ENCODE peak calls at places on chromosome 6, in eight cellular contexts. K is GM12878, J is neuronal stem cell, S is GM23248, Y is IMR-90, X is HCT116, U is mammary epithelial cell, G is fibroblast of lung. F is an unnamed sample.

GRCh38 chr6:74551896-74552295 is 654.0 kb downstream of the COL12A1 start:
- DNase-seq in U (no peak), G (peak), Y (peak), X (no peak), S (peak), J (no peak), K (no peak), F (no peak)

GRCh38 chr6:106972500-106972899 is 2.0 kb downstream of the CD24 start:
- DNase-seq in X (no peak), J (peak), Y (no peak), S (no peak), U (peak), K (no peak), G (no peak), F (no peak)

GRCh38 chr6:136088693-136089092 is 161.4 kb downstream of the MTFR2 start:
- DNase-seq in G (no peak), J (no peak), S (no peak), K (no peak), U (no peak), X (no peak), Y (no peak), F (no peak)

GRCh38 chr6:36956111-36956820 is 1.7 kb downstream of the PI16 start:
- DNase-seq in U (peak), S (peak), X (no peak), Y (no peak), J (no peak), G (no peak), K (no peak), F (peak)

GRCh38 chr6:26122005-26122388 is 34.8 kb downstream of the HFE start:
- DNase-seq in G (no peak), U (no peak), S (no peak), J (no peak), Y (no peak), K (no peak), X (no peak), F (no peak)

GRCh38 chr6:125511809-125512341 is 210.1 kb upstream of the HDDC2 start:
- DNase-seq in X (no peak), Y (no peak), G (peak), K (no peak), S (peak), U (no peak), J (no peak), F (no peak)

GRCh38 chr6:8875986-8876385 is 440.6 kb upstream of the SLC35B3 start:
- DNase-seq in J (no peak), Y (no peak), X (no peak), K (no peak), U (no peak), G (no peak), S (no peak), F (no peak)

GRCh38 chr6:55925292-55925691 is 49.9 kb upstream of the BMP5 start:
- DNase-seq in J (no peak), Y (peak), X (peak), U (peak), K (no peak), G (peak), S (peak), F (peak)

GRCh38 chr6:79570129-79570801 is 33.0 kb upstream of the LCA5 start:
- DNase-seq in Y (peak), X (peak), S (peak), K (no peak), J (no peak), U (peak), G (no peak), F (peak)

GRCh38 chr6:21295846-21296245 is 297.7 kb upstream of the SOX4 start:
- DNase-seq in U (no peak), G (peak), X (no peak), J (no peak), S (no peak), K (no peak), Y (peak), F (no peak)

GRCh38 chr6:35392111-35392702 is 49.8 kb downstream of the PPARD start:
- DNase-seq in G (no peak), X (no peak), K (no peak), U (peak), J (no peak), S (no peak), Y (no peak), F (peak)

GRCh38 chr6:148494226-148494625 is 151.6 kb downstream of the SASH1 start:
- DNase-seq in S (peak), U (no peak), G (no peak), K (no peak), J (no peak), X (no peak), Y (no peak), F (no peak)

GRCh38 chr6:148500402-148500801 is 157.8 kb downstream of the SASH1 start:
- DNase-seq in S (no peak), X (no peak), Y (no peak), K (no peak), U (no peak), G (no peak), J (no peak), F (no peak)

GRCh38 chr6:148497717-148498116 is 155.1 kb downstream of the SASH1 start:
- DNase-seq in U (no peak), S (peak), Y (no peak), J (no peak), K (no peak), X (no peak), G (no peak), F (no peak)

GRCh38 chr6:148495029-148495428 is 152.4 kb downstream of the SASH1 start:
- DNase-seq in J (no peak), G (no peak), X (no peak), S (peak), Y (no peak), K (no peak), U (peak), F (no peak)

DNA sequence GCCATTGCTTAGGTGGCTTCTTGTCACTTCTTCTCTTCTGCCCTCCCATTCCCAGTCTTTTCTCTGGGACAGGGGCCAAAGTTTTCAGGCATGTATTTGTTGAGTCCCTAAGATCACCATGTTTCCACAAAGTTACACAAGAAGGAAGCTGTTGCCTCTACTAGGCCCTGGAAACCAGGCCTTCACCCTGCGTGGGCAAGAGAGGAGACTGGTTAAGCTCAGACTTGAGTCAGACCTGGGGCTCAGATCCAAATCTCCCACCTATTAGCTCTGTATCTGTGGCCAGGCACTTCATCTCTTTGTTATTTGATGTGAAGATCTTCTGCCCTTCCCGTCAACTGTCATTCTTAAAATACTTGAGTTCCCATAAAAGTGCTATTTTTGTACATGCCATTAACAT is 154.6 kb downstream of the SASH1 start:
- DNase-seq in J (no peak), Y (peak), K (no peak), G (peak), U (peak), S (peak), X (no peak), F (no peak)
- H3K9ac ChIP-seq in J (no peak), Y (no peak), K (no peak), G (no peak), U (no peak), S (peak), X (no peak), F (no peak)

GRCh38 chr6:44666324-44666723 is 278.8 kb downstream of the CDC5L start:
- DNase-seq in X (no peak), S (no peak), G (no peak), U (no peak), K (no peak), J (no peak), Y (no peak), F (no peak)
- H3K9ac ChIP-seq in X (no peak), S (peak), G (no peak), U (no peak), K (no peak), J (no peak), Y (no peak), F (no peak)

DNA sequence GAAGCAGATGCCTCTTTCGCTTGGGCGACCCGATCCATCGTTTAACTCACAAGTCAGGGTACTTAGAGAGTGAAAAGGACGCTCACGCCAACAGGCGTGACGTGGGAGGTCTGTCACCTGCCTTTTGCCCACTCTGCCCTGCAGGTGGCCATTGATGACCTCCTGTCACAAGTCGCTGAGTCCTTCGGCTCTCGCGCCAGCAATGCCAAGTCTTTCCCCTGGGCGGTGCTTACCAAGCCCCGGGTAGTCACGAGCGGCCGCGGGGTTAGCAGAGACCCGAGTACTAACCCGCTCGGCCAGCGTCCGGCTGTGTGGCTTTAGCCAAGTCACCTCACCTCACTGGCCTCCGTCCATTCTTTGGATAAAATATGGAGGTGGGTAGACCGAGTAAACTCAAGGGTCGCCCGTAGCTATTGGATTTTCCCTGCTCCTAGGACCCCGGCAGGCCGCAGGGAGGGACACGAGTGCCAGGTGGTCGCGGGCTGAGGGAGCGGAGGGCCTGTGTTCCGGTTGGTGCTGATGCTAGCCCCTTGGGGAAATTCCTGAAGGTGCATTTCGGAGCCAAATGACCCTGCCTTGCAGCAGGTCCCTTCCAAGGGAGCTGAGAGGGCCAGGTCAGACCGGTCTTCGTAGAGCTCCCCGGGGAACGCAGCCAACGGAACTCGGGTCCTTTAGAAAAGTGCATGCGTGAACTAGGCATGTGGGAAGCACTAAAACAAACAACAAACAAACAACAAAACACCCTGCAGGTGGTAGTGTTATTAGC is 668 bp downstream of the PKIB start:
- DNase-seq in X (peak), J (peak), Y (no peak), U (peak), S (peak), K (no peak), G (peak), F (no peak)
- H3K9ac ChIP-seq in X (peak), J (peak), Y (peak), U (peak), S (peak), K (no peak), G (no peak), F (peak)

GRCh38 chr6:139030211-139030530 is 1.6 kb downstream of the ABRACL start:
- DNase-seq in J (no peak), G (no peak), U (no peak), Y (no peak), S (no peak), X (no peak), K (no peak), F (no peak)

GRCh38 chr6:139027620-139028182 is 844 bp upstream of the ABRACL start:
- DNase-seq in S (peak), G (peak), J (no peak), X (no peak), U (peak), K (peak), Y (peak), F (peak)

GRCh38 chr6:139029470-139030210 is 1.1 kb downstream of the ABRACL start:
- DNase-seq in U (peak), K (no peak), Y (peak), X (no peak), S (peak), J (peak), G (peak), F (no peak)

GRCh38 chr6:139028658-139029469 is at the start of gene ABRACL:
- DNase-seq in J (peak), S (peak), G (peak), K (peak), X (peak), U (peak), Y (peak), F (peak)

GRCh38 chr6:139028242-139028657 is 295 bp upstream of the ABRACL start:
- DNase-seq in Y (no peak), K (no peak), J (no peak), S (peak), U (no peak), G (no peak), X (no peak), F (no peak)
- H3K9ac ChIP-seq in Y (peak), K (peak), J (peak), S (peak), U (peak), G (peak), X (peak), F (peak)

GRCh38 chr6:129033173-129033572 is 150.2 kb downstream of the LAMA2 start:
- DNase-seq in G (no peak), S (no peak), X (no peak), J (no peak), K (no peak), U (no peak), Y (no peak), F (no peak)
- H3K9ac ChIP-seq in G (no peak), S (no peak), X (no peak), J (no peak), K (no peak), U (no peak), Y (no peak), F (no peak)

DNA sequence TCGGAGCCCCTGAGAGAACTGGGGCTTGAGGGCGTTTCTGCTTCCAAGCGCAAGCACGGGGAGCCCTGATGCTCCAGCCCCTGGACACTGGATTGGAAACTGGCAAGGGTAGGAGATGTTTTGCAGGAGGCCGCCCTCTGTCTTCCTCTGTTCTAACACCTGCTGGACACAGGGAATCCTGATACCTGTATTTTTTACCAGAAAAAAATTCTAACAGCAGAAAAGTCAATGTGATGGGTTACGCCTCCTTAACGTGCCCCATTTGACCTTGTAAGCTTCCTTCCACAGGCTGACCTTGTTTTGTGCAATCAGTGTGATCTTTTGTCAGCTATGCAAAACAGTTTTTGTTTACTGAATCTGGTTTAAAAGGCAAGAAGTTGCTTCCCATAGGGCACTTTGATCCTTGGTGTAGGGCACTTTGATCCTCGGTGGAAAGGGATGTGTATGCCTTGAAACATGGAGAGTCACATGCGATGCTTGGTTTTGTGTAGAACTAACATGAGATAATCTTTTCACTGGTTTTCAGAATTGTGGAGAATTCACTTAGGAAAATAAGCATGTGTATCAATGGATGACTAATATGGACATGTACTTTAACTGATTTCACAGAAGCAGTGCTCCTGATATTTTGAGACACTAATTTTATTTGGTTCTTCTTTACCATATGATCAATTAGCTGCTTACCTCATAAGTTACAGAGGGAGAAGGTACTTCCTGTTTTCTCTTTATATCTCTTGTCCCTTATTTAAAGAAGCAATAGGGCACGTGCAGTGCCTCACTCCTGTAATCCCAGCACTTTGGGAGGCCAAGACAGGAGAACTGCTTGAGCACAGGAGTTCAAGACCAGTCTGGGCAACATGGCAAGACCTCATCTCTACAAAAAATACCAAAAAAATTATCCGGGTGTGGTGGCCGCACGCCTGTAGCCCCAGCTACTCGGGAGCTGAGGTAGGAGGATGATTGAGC is 59.9 kb upstream of the MAP3K4 start:
- DNase-seq in X (no peak), Y (no peak), K (no peak), G (no peak), U (no peak), J (no peak), S (peak), F (no peak)
- H3K9ac ChIP-seq in X (no peak), Y (no peak), K (no peak), G (peak), U (no peak), J (peak), S (peak), F (peak)

GRCh38 chr6:14118091-14118439 is 493 bp downstream of the CD83 start:
- DNase-seq in J (no peak), S (no peak), Y (no peak), U (no peak), K (no peak), G (no peak), X (no peak), F (no peak)
- H3K9ac ChIP-seq in J (peak), S (no peak), Y (peak), U (peak), K (peak), G (peak), X (peak), F (peak)

DNA sequence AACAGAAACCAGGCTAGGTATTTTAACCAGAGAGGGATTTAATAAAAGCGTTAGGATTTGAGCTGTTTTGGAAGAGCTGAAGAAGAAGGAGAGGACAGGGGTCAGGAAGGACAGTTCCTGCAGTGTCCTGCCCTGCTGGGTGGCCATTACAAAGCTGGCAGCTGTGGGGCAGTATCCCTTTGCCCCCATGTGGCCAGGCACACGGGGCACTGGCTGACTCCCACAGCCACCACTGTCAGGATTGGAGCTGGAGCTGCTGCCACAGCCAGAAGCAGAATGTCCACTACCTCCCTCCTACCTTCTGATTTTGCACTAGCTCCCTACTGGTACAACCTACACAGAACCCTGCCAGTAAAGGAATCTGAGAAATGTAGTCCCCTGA is 46.5 kb downstream of the SLC22A3 start:
- DNase-seq in X (no peak), J (no peak), G (no peak), K (no peak), Y (no peak), S (no peak), U (no peak), F (no peak)
- H3K9ac ChIP-seq in X (no peak), J (no peak), G (no peak), K (no peak), Y (no peak), S (no peak), U (no peak), F (no peak)

DNA sequence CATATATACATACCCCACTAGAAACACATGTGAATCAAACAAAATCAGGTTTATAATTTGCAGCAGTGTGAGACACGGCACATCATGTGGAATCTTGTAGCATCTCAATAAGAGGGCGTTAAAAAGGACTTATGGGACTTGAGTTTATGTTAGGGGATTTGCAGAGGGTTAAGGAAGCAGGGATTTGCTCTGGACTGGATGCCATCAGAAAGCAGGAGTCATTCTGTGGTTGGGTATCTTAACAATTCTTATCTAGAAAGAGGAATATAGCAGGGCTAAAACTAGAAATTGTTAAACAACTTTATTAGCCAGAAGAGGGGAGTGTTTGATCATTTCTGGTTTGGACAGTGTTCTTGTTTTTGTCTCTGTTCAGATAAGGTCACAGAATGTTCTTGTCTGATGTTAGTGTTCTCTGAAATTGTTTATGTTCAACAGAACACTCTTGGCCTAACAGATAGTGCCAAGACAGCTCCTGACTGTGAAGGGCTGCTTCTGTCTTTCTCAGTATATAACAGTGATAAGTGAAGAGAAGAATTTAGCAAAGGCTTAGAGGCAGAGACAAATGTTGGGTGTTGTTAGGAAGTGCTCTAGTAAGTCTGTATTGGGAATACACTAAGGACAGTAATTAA is 39.2 kb downstream of the LIN28B start:
- DNase-seq in S (peak), X (no peak), G (peak), K (no peak), Y (peak), U (peak), J (no peak), F (no peak)
- H3K9ac ChIP-seq in S (no peak), X (no peak), G (no peak), K (no peak), Y (no peak), U (no peak), J (no peak), F (no peak)

F was measured in keratinocyte.